ENCODE peak calls at places on chromosomes 7 and 10, in seven cellular contexts. L, H, X, P, E, Y and J are unnamed samples.

GRCh38 chr10:69568472-69569143 is 4.6 kb downstream of the NEUROG3 start:
- DNase-seq in Y (no peak), X (peak), P (no peak), L (no peak), E (no peak), H (no peak), J (no peak)

GRCh38 chr10:74306227-74306982 is 155.4 kb downstream of the ADK start:
- DNase-seq in X (no peak), P (no peak), H (no peak), Y (no peak), E (no peak), L (no peak), J (no peak)

GRCh38 chr7:106369349-106369748 is 84.6 kb upstream of the NAMPT start:
- DNase-seq in L (peak), P (no peak), X (no peak), Y (peak), H (no peak), E (no peak), J (peak)

GRCh38 chr7:158869876-158870275 is 13.5 kb downstream of the DYNC2I1 start:
- DNase-seq in X (no peak), E (no peak), L (no peak), H (no peak), P (no peak), Y (no peak), J (no peak)

GRCh38 chr7:124130-124949 is 68.0 kb upstream of the FAM20C start:
- DNase-seq in X (no peak), L (no peak), P (no peak), H (no peak), E (no peak), Y (peak), J (no peak)

GRCh38 chr7:132475037-132475668 is 101.1 kb downstream of the PLXNA4 start:
- DNase-seq in Y (no peak), H (no peak), P (no peak), L (no peak), X (no peak), E (no peak), J (no peak)

GRCh38 chr7:69739182-69739581 is 140.9 kb downstream of the AUTS2 start:
- DNase-seq in L (no peak), X (no peak), H (no peak), E (no peak), Y (peak), P (no peak), J (no peak)

GRCh38 chr10:73494877-73495225 is 973 bp downstream of the PPP3CB start:
- DNase-seq in Y (peak), X (no peak), H (no peak), L (no peak), E (no peak), P (no peak), J (peak)

GRCh38 chr10:33749042-33749441 is 414.6 kb upstream of the NRP1 start:
- DNase-seq in X (no peak), H (no peak), Y (no peak), E (no peak), P (no peak), L (no peak), J (no peak)

GRCh38 chr7:123748171-123748733 is 551 bp downstream of the WASL start:
- DNase-seq in E (peak), L (peak), Y (peak), H (peak), X (peak), P (peak), J (peak)

GRCh38 chr10:63438506-63439498 is 27.0 kb downstream of the JMJD1C start:
- DNase-seq in E (no peak), H (no peak), P (no peak), X (no peak), Y (peak), L (peak), J (peak)

GRCh38 chr7:108310351-108310750 is 145.9 kb downstream of the NRCAM start:
- DNase-seq in E (no peak), Y (no peak), P (no peak), H (peak), X (no peak), L (no peak), J (no peak)

GRCh38 chr10:87931836-87932230 is 68.4 kb downstream of the PTEN start:
- DNase-seq in H (peak), P (no peak), X (no peak), L (peak), Y (peak), E (no peak), J (no peak)

GRCh38 chr7:26688936-26689506 is 175.4 kb downstream of the SKAP2 start:
- DNase-seq in Y (no peak), X (no peak), L (no peak), P (no peak), E (no peak), H (no peak), J (no peak)

GRCh38 chr7:29039747-29040569 is 81.8 kb upstream of the TRIL start:
- DNase-seq in X (no peak), H (peak), E (no peak), L (no peak), Y (no peak), P (no peak), J (no peak)

GRCh38 chr10:119005377-119006043 is 24.0 kb upstream of the NANOS1 start:
- DNase-seq in L (peak), Y (no peak), X (no peak), P (no peak), H (peak), E (no peak), J (no peak)

GRCh38 chr7:8155836-8156235 is 106.1 kb downstream of the ICA1 start:
- DNase-seq in L (no peak), P (no peak), H (no peak), E (no peak), X (no peak), Y (no peak), J (no peak)

GRCh38 chr10:86111902-86112301 is 254.7 kb downstream of the GRID1 start:
- DNase-seq in Y (no peak), L (no peak), X (peak), E (no peak), P (no peak), H (no peak), J (no peak)

GRCh38 chr10:121104476-121105111 is 253.4 kb downstream of the WDR11 start:
- DNase-seq in E (no peak), P (no peak), H (no peak), Y (no peak), X (no peak), L (no peak), J (no peak)

GRCh38 chr10:127408733-127409132 is 140.4 kb upstream of the NPS start:
- DNase-seq in E (no peak), X (no peak), L (peak), H (no peak), Y (no peak), P (no peak), J (no peak)

GRCh38 chr10:65183236-65183635 is 1662.0 kb downstream of the REEP3 start:
- DNase-seq in X (no peak), E (no peak), P (no peak), Y (no peak), L (no peak), H (no peak), J (no peak)

GRCh38 chr10:4208499-4208898 is 423.5 kb upstream of the KLF6 start:
- DNase-seq in E (no peak), P (no peak), X (no peak), L (no peak), H (no peak), Y (no peak), J (no peak)

GRCh38 chr7:485188-486081 is 34.2 kb downstream of the PDGFA start:
- DNase-seq in E (no peak), X (no peak), L (peak), P (no peak), Y (no peak), H (peak), J (no peak)

GRCh38 chr7:85564861-85565630 is 378.2 kb upstream of the SEMA3D start:
- DNase-seq in L (peak), X (no peak), Y (peak), H (peak), E (no peak), P (no peak), J (no peak)

GRCh38 chr10:114208351-114208750 is 29.2 kb downstream of the TDRD1 start:
- DNase-seq in P (peak), L (no peak), E (no peak), H (peak), Y (no peak), X (peak), J (peak)

GRCh38 chr10:109934958-109935793 is 11.9 kb upstream of the XPNPEP1 start:
- DNase-seq in Y (peak), P (peak), L (peak), X (peak), H (peak), E (peak), J (no peak)

GRCh38 chr10:807958-808353 is 118.5 kb upstream of the DIP2C start:
- DNase-seq in H (no peak), P (no peak), Y (no peak), X (no peak), E (no peak), L (no peak), J (no peak)

GRCh38 chr10:29030855-29031254 is 258.0 kb upstream of the LYZL1 start:
- DNase-seq in P (no peak), H (no peak), E (no peak), X (no peak), Y (no peak), L (no peak), J (no peak)

GRCh38 chr10:58268454-58268945 is 462 bp upstream of the CISD1 start:
- DNase-seq in Y (no peak), P (no peak), X (no peak), E (no peak), H (no peak), L (no peak), J (no peak)

GRCh38 chr7:148129023-148129422 is 461.5 kb upstream of the C7orf33 start:
- DNase-seq in E (no peak), Y (no peak), H (no peak), X (no peak), L (no peak), P (no peak), J (no peak)

GRCh38 chr10:92573091-92573797 is 649 bp downstream of the IDE start:
- DNase-seq in Y (peak), L (peak), X (peak), E (peak), H (peak), P (peak), J (peak)

GRCh38 chr7:71613316-71613715 is 481.4 kb downstream of the GALNT17 start:
- DNase-seq in Y (no peak), E (no peak), P (peak), L (no peak), X (no peak), H (peak), J (peak)

GRCh38 chr10:125171402-125172316 is 11.3 kb upstream of the CTBP2 start:
- DNase-seq in P (no peak), H (no peak), L (no peak), X (no peak), Y (no peak), E (no peak), J (no peak)

GRCh38 chr10:124465003-124465776 is 3.6 kb downstream of the LHPP start:
- DNase-seq in X (no peak), L (no peak), E (no peak), P (no peak), H (no peak), Y (no peak), J (no peak)

GRCh38 chr7:36315309-36315948 is 74.2 kb upstream of the ANLN start:
- DNase-seq in Y (no peak), H (no peak), P (no peak), E (no peak), X (no peak), L (no peak), J (peak)

GRCh38 chr10:89022734-89023133 is 32.1 kb downstream of the FAS start:
- DNase-seq in P (no peak), Y (peak), H (no peak), E (no peak), L (no peak), X (no peak), J (no peak)

DNA sequence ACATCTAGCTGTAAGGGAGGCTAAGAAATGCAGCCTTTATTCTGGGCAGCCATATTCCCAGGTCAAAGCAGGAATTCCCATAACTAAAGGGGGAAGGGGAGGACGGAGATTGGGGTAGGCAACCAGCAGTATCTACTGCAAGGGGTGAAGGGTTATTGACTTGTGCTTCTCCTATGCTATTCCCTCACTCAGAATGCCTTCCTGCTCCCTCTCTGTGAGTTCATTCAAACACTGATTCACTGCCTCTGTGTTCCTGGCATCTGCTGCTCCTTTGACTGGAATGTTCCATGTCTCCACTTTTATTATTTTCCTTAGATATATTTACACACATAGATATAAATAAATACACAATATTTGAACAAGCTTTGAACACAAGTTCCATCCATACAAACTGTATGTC is 11.1 kb downstream of the HTR7 start:
- DNase-seq in P (no peak), X (no peak), H (no peak), L (peak), Y (peak), E (no peak), J (no peak)
- H2BK120ac ChIP-seq in P (no peak), X (no peak), H (no peak), L (no peak), Y (no peak), E (no peak), J (no peak)

GRCh38 chr7:112154690-112155089 is 51.5 kb downstream of the DOCK4 start:
- DNase-seq in L (no peak), P (no peak), Y (no peak), X (no peak), E (no peak), H (no peak), J (no peak)

GRCh38 chr7:112152186-112152585 is 54.0 kb downstream of the DOCK4 start:
- DNase-seq in E (no peak), Y (no peak), X (no peak), P (no peak), L (no peak), H (no peak), J (no peak)

GRCh38 chr7:112147752-112148435 is 58.3 kb downstream of the DOCK4 start:
- DNase-seq in X (no peak), E (no peak), L (no peak), P (no peak), H (no peak), Y (no peak), J (peak)

GRCh38 chr7:112149734-112150133 is 56.5 kb downstream of the DOCK4 start:
- DNase-seq in P (no peak), X (no peak), E (no peak), H (no peak), Y (no peak), L (no peak), J (no peak)

DNA sequence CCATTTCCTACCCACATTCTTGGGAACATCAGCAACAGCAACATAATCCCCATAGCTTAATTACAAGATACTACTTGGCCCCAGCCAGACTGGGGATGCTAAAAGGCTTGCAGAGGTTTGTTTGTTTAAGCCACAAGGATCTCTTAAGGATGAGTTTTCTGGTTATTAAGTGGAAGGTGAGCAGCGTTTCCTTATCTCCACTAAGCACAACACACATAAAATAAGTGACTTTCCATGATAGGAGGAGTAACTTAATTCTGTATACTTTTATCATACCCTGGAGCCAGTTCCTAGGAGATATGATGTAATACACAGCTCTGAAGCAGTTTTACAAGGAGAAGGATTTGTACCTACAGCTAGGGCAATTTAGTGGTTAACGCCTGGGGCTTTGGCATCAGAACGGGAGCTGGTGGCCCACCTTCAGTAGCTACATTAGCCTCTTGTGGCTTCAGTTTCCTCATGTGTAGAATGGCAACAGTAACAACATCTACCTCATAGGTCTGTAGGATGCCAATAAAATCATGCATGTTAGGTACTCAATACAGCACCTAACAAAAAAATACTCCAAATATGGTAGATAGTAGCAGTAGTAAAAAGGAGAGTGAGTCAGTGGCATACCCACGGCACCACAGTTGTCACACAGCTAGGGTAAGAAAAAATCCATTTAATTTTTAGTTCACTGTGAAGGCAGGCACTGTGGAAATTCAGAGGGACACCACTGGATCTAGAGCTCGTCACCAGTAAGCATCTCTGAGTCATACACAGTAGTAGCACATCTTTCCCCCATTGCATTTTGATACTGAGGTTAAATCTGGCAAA is 55.2 kb downstream of the DOCK4 start:
- DNase-seq in Y (peak), E (no peak), H (peak), X (no peak), P (no peak), L (peak), J (no peak)
- H2BK120ac ChIP-seq in Y (no peak), E (no peak), H (no peak), X (no peak), P (no peak), L (no peak), J (no peak)

GRCh38 chr10:78959901-78960300 is 108.9 kb upstream of the ZMIZ1 start:
- DNase-seq in H (no peak), L (peak), X (no peak), Y (no peak), E (no peak), P (no peak), J (no peak)

GRCh38 chr10:78961760-78962159 is 107.0 kb upstream of the ZMIZ1 start:
- DNase-seq in L (no peak), H (no peak), X (no peak), E (no peak), P (no peak), Y (no peak), J (peak)

GRCh38 chr10:78957471-78958039 is 111.2 kb upstream of the ZMIZ1 start:
- DNase-seq in E (no peak), H (no peak), P (no peak), L (peak), Y (no peak), X (no peak), J (no peak)

GRCh38 chr10:78959217-78959616 is 109.5 kb upstream of the ZMIZ1 start:
- DNase-seq in Y (no peak), L (no peak), H (no peak), X (no peak), E (no peak), P (no peak), J (no peak)

GRCh38 chr10:78960316-78960800 is 108.4 kb upstream of the ZMIZ1 start:
- DNase-seq in Y (peak), H (peak), E (no peak), L (peak), P (no peak), X (no peak), J (no peak)
- H2BK120ac ChIP-seq in Y (no peak), H (no peak), E (no peak), L (no peak), P (no peak), X (no peak), J (no peak)

DNA sequence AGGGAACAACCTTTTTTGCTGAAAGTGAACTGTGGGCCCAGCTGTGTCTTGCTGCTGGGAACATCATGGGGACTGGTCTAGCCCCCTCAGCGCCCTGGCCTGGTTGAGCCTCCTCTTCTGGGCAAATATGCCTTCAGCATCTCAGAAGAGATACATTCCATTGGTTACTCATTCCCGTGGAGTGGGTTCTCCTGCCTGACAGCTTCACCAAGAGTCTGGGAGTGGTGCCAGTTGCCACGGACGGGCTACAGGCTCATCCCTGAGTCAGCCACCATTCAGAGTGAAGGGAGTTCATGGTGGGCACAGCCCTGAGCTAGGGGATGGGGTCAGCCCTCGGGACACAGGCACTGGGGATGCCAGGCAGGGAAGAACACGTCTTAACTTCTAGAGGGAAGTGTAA is 81.9 kb downstream of the RAMP3 start:
- DNase-seq in L (peak), H (no peak), Y (no peak), X (no peak), P (no peak), E (peak), J (no peak)
- H2BK120ac ChIP-seq in L (no peak), H (no peak), Y (no peak), X (no peak), P (no peak), E (no peak), J (no peak)

GRCh38 chr7:30184804-30185487 is 50.2 kb downstream of the MTURN start:
- DNase-seq in E (no peak), P (no peak), Y (peak), H (no peak), X (no peak), L (no peak), J (no peak)

GRCh38 chr7:30180718-30181117 is 45.9 kb downstream of the MTURN start:
- DNase-seq in H (no peak), Y (no peak), E (no peak), L (no peak), P (no peak), X (no peak), J (no peak)

GRCh38 chr7:30183712-30184372 is 49.1 kb downstream of the MTURN start:
- DNase-seq in L (no peak), X (no peak), Y (peak), P (no peak), E (no peak), H (no peak), J (no peak)

GRCh38 chr7:30181211-30181610 is 46.4 kb downstream of the MTURN start:
- DNase-seq in L (no peak), P (no peak), H (no peak), E (no peak), Y (no peak), X (no peak), J (no peak)

GRCh38 chr7:30182186-30182585 is 47.4 kb downstream of the MTURN start:
- DNase-seq in E (no peak), Y (no peak), L (no peak), H (no peak), X (no peak), P (no peak), J (no peak)
- H2BK120ac ChIP-seq in E (no peak), Y (no peak), L (no peak), H (no peak), X (no peak), P (no peak), J (no peak)

GRCh38 chr7:40945788-40946187 is 757.1 kb downstream of the INHBA start:
- DNase-seq in H (no peak), Y (peak), E (no peak), L (no peak), P (no peak), X (no peak), J (no peak)
- H2BK120ac ChIP-seq in H (no peak), Y (no peak), E (no peak), L (no peak), P (no peak), X (no peak), J (no peak)